ENCODE peak calls at places on chromosomes 12 and 14, in six cellular contexts. F is transverse colon, J is HCT116, M is GM12878, S is BJ, O is left lung. H is an unnamed sample. For H3K36me3, the result is how much of the 10 kb centered on the place peaks cover.

GRCh38 chr12:6836851-6837250 is 3.9 kb upstream of the GNB3 start:
- DNase-seq in F (no peak), J (no peak), M (no peak), S (no peak), O (no peak), H (no peak)

GRCh38 chr14:67493092-67493717 is 4.7 kb upstream of the TMEM229B start:
- DNase-seq in F (no peak), J (no peak), M (peak), S (no peak), O (no peak), H (no peak)

GRCh38 chr12:16674885-16675284 is 68.9 kb upstream of the LMO3 start:
- DNase-seq in F (no peak), J (no peak), M (no peak), S (no peak), O (no peak), H (no peak)

GRCh38 chr12:64739778-64740177 is 19.4 kb downstream of the GNS start:
- DNase-seq in F (no peak), J (no peak), M (no peak), S (no peak), O (no peak), H (no peak)

GRCh38 chr12:6603095-6603567 is 4.0 kb downstream of the CHD4 start:
- DNase-seq in F (peak), J (no peak), M (no peak), S (no peak), O (peak), H (no peak)

GRCh38 chr14:68678471-68678870 is 114.4 kb downstream of the ZFP36L1 start:
- DNase-seq in F (no peak), J (no peak), M (no peak), S (no peak), O (no peak), H (no peak)

GRCh38 chr14:50792058-50792477 is 38.9 kb downstream of the NIN start:
- DNase-seq in F (no peak), J (no peak), M (no peak), S (no peak), O (no peak), H (no peak)

GRCh38 chr14:33847066-33847465 is 103.8 kb downstream of the EGLN3 start:
- DNase-seq in F (no peak), J (no peak), M (no peak), S (no peak), O (no peak), H (no peak)

DNA sequence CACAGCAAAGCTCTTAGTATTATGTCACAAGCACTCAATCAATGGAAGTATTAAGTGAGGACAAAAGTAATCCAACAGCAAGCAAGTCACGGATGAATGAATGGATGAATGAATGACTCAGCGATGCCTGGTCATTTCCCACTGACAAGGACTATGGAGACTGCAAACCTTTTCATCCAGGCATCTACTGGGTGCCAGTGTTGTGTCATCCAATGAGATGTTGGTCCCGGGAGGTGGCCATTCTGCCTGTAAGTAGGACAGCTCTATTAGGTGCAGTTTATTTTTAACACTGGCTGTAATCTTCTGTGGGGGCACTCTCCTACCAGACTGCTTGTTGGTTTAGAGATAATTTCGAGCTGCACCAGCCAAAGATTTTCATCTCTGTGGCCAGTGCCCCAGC is 39.4 kb downstream of the STAB2 start:
- DNase-seq in F (peak), J (no peak), M (no peak), S (no peak), O (no peak), H (no peak)
- TF ChIP-seq CTCF in F (peak), J (peak), M (no peak), S (no peak), O (no peak), H (peak)

GRCh38 chr12:68835333-68835908 is 27.4 kb downstream of the MDM2 start:
- DNase-seq in F (no peak), J (no peak), M (no peak), S (no peak), O (no peak), H (no peak)
- H3K36me3 ChIP-seq in F (half or more), J (half or more), M (under half), S (under half), O (half or more), H (under half)

GRCh38 chr14:73492661-73493060 is 1.9 kb downstream of the RIOX1 start:
- DNase-seq in F (no peak), J (no peak), M (no peak), S (no peak), O (no peak), H (no peak)
- H3K4me3 ChIP-seq in F (no peak), J (no peak), M (peak), S (no peak), O (no peak), H (no peak)

GRCh38 chr12:128069359-128069997 is 197.5 kb upstream of the TMEM132C start:
- DNase-seq in F (peak), J (peak), M (no peak), S (peak), O (no peak), H (no peak)
- TF ChIP-seq CTCF in F (peak), J (peak), M (peak), S (peak), O (peak), H (no peak)

GRCh38 chr12:105220929-105221290 is 15.1 kb downstream of the APPL2 start:
- DNase-seq in F (no peak), J (no peak), M (no peak), S (no peak), O (no peak), H (no peak)
- H3K36me3 ChIP-seq in F (under half), J (under half), M (under half), S (under half), O (under half), H (under half)

GRCh38 chr12:46364777-46365580 is 7.6 kb downstream of the SLC38A2 start:
- DNase-seq in F (peak), J (no peak), M (no peak), S (no peak), O (no peak), H (peak)

GRCh38 chr12:46367351-46368029 is 5.1 kb downstream of the SLC38A2 start:
- DNase-seq in F (no peak), J (no peak), M (no peak), S (no peak), O (no peak), H (no peak)

GRCh38 chr12:46366771-46367170 is 5.8 kb downstream of the SLC38A2 start:
- DNase-seq in F (no peak), J (no peak), M (no peak), S (no peak), O (no peak), H (no peak)

GRCh38 chr12:46364300-46364696 is 8.3 kb downstream of the SLC38A2 start:
- DNase-seq in F (no peak), J (no peak), M (no peak), S (no peak), O (no peak), H (no peak)

DNA sequence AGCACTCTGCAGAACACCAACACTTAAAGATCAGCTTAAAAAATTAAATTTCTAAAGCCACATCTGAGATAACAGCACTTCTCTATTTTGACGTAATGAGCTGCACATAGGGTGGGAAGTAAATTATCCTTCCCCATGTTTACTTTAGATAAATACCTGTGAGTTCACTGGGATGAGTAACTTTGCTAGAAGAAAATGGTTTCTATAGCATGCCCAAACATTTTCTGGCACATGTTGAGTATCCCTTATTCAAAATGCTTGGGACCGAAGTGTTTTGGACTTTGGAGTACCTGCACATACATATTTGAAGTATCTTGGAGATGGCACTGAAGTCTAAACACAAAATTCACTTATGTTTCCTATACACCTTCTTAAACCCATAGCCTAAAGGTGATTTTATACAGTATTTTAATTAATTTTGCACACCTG is 6.6 kb downstream of the SLC38A2 start:
- DNase-seq in F (no peak), J (no peak), M (no peak), S (no peak), O (no peak), H (no peak)
- H3K4me3 ChIP-seq in F (no peak), J (no peak), M (peak), S (peak), O (no peak), H (no peak)

GRCh38 chr14:105999361-106000028 is 473.1 kb downstream of the TMEM121 start:
- DNase-seq in F (peak), J (peak), M (no peak), S (no peak), O (peak), H (no peak)
- TF ChIP-seq CTCF in F (peak), J (peak), M (no peak), S (peak), O (peak), H (no peak)